ENCODE peak calls at places on chromosomes 7 and 10, in four cellular contexts. L is cardiac muscle cell, X is epithelial cell of esophagus, V is GM12865. B is an unnamed sample.

GRCh38 chr10:86294346-86295265 is 72.0 kb downstream of the GRID1 start:
- DNase-seq in L (no peak), X (no peak), V (no peak), B (no peak)

GRCh38 chr7:159030490-159031134 is 114.1 kb downstream of the VIPR2 start:
- DNase-seq in L (peak), X (no peak), V (no peak), B (no peak)

GRCh38 chr7:40099837-40100236 is 34.6 kb downstream of the MPLKIP start:
- DNase-seq in L (no peak), X (no peak), V (no peak), B (no peak)

GRCh38 chr10:131654471-131655087 is 246.2 kb upstream of the PPP2R2D start:
- DNase-seq in L (no peak), X (no peak), V (no peak), B (no peak)

GRCh38 chr10:31186225-31187010 is 132.6 kb upstream of the ZEB1 start:
- DNase-seq in L (no peak), X (no peak), V (no peak), B (peak)

GRCh38 chr7:113087278-113087998 is 811 bp upstream of the GPR85 start:
- DNase-seq in L (peak), X (peak), V (no peak), B (peak)

GRCh38 chr10:123988694-123989093 is 97.1 kb upstream of the CPXM2 start:
- DNase-seq in L (no peak), X (peak), V (no peak), B (no peak)

GRCh38 chr7:1979591-1980560 is 252.9 kb downstream of the MAD1L1 start:
- DNase-seq in L (no peak), X (peak), V (peak), B (no peak)

GRCh38 chr7:29806793-29807178 is 478 bp downstream of the WIPF3 start:
- DNase-seq in L (no peak), X (no peak), V (no peak), B (no peak)

GRCh38 chr10:98404571-98405396 is 10.2 kb downstream of the PYROXD2 start:
- DNase-seq in L (no peak), X (peak), V (peak), B (no peak)

GRCh38 chr7:115748123-115748738 is 282.3 kb downstream of the TFEC start:
- DNase-seq in L (no peak), X (peak), V (peak), B (no peak)

GRCh38 chr7:50553973-50554372 is 11.2 kb downstream of the DDC start:
- DNase-seq in L (no peak), X (no peak), V (no peak), B (no peak)

DNA sequence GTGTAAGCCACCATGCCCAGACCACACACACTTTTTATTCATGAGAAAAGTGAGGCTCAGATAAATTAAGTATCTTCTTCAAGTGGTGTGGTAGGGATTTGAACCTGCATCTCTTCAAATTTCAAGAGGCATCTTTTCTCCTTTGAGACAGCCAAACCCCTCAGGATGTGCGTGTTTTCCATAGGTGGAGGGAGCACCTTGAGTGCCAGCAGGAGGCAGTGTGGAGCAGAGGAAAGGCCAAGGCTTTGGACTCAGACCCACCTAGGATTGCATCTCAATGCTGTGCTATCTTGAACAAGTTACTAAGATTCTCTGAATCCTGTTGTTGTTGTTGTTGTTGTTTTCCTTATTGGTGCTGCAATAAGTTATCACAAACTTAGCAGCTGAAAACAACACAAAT is 40.2 kb upstream of the MYL10 start:
- DNase-seq in L (no peak), X (no peak), V (peak), B (no peak)
- TF ChIP-seq CTCF in L (peak), X (peak), V (no peak), B (peak)

GRCh38 chr10:68086011-68086410 is 10.9 kb upstream of the HERC4 start:
- DNase-seq in L (no peak), X (no peak), V (no peak), B (no peak)

GRCh38 chr10:68088744-68089143 is 13.7 kb upstream of the HERC4 start:
- DNase-seq in L (no peak), X (no peak), V (peak), B (no peak)

GRCh38 chr10:68086910-68087309 is 11.8 kb upstream of the HERC4 start:
- DNase-seq in L (no peak), X (no peak), V (no peak), B (no peak)

GRCh38 chr10:68088030-68088396 is 12.9 kb upstream of the HERC4 start:
- DNase-seq in L (no peak), X (no peak), V (no peak), B (no peak)

DNA sequence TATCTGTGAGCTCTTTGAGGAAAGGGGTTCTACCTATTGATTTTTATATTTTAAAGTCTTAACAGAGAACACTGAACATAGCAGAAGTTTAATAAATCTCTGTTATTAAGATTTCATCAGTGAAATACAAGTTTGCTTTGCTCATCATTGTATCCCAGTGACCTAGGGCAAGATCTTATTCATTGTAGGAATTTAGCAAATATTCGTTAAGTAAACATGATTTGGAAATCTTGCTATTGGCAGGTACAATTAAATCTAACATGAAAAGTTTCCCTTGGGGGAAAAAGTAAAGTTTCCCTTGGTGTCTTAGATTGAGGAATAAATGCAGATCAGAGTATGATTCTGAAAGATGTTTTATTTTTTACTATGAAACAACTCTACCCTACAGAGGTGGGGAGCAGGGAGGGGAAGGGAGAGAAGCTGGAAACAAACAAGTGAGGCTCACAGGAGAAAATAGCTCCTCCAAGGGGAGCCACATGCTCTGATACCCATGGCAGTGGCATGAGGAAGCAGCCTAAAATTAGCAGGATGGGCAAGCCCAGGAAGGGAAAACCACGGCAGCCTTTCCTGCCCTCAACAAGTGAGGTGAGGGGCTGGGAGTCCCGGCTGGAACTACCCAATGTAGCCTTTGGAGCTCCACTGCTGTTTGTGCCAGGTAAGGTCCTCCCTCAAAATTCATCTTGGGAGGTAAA is 12.4 kb upstream of the HERC4 start:
- DNase-seq in L (no peak), X (peak), V (no peak), B (no peak)
- H3K4me3 ChIP-seq in L (no peak), X (no peak), V (no peak), B (no peak)

GRCh38 chr10:47443145-47443544 is 40.8 kb downstream of the ANXA8 start:
- DNase-seq in L (no peak), X (peak), V (no peak), B (no peak)

GRCh38 chr10:47440207-47440606 is 43.7 kb downstream of the ANXA8 start:
- DNase-seq in L (no peak), X (no peak), V (no peak), B (no peak)

GRCh38 chr10:47435081-47435480 is 48.8 kb downstream of the ANXA8 start:
- DNase-seq in L (no peak), X (no peak), V (no peak), B (no peak)

GRCh38 chr10:47441973-47442750 is 41.8 kb downstream of the ANXA8 start:
- DNase-seq in L (no peak), X (no peak), V (no peak), B (no peak)

DNA sequence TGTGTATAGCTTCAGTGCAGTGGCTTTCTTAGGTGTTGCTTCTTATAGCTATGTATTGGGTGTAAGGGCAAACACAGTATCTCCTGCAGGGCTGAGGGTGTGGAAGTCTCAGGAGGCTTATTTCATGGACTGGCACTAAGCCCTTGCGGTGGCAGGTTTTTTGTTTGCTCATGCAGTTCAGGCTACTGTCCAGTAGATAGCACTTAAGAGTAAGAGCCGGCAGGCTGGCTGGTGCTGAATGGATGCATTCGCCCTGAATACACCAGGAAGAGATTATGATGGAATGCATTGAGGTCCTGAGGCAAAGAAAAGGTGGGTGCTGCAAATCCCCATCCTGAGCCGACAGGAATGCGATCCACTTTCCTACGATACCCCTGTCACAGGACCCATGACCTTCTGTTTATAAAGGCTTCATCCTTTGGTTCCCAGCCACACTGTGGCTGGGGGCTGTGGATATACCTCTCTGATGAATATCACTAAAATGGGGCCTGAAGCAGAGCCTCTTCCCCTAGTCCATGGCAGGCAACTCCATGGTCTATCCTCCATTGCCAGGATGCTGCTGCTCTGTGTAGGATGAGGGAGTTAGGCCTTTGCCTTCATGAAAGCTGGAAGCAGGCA is 44.9 kb downstream of the ANXA8 start:
- DNase-seq in L (peak), X (peak), V (peak), B (peak)
- TF ChIP-seq CTCF in L (peak), X (peak), V (peak), B (peak)

GRCh38 chr7:103609778-103610177 is 163.8 kb upstream of the SLC26A5 start:
- DNase-seq in L (no peak), X (no peak), V (no peak), B (no peak)
- H3K4me3 ChIP-seq in L (no peak), X (no peak), V (no peak), B (no peak)

GRCh38 chr10:48614481-48615383 is 9.9 kb upstream of the ARHGAP22 start:
- DNase-seq in L (no peak), X (no peak), V (peak), B (no peak)
- TF ChIP-seq CTCF in L (peak), X (peak), V (peak), B (peak)

GRCh38 chr7:27160546-27161213 is 4.2 kb upstream of the HOXA7 start:
- DNase-seq in L (peak), X (peak), V (peak), B (peak)

GRCh38 chr7:27160147-27160545 is 3.7 kb upstream of the HOXA7 start:
- DNase-seq in L (no peak), X (no peak), V (no peak), B (no peak)

GRCh38 chr7:27157717-27158431 is 1.4 kb upstream of the HOXA7 start:
- DNase-seq in L (no peak), X (no peak), V (no peak), B (no peak)

GRCh38 chr7:27158436-27159277 is 2.2 kb upstream of the HOXA7 start:
- DNase-seq in L (no peak), X (no peak), V (no peak), B (no peak)

DNA sequence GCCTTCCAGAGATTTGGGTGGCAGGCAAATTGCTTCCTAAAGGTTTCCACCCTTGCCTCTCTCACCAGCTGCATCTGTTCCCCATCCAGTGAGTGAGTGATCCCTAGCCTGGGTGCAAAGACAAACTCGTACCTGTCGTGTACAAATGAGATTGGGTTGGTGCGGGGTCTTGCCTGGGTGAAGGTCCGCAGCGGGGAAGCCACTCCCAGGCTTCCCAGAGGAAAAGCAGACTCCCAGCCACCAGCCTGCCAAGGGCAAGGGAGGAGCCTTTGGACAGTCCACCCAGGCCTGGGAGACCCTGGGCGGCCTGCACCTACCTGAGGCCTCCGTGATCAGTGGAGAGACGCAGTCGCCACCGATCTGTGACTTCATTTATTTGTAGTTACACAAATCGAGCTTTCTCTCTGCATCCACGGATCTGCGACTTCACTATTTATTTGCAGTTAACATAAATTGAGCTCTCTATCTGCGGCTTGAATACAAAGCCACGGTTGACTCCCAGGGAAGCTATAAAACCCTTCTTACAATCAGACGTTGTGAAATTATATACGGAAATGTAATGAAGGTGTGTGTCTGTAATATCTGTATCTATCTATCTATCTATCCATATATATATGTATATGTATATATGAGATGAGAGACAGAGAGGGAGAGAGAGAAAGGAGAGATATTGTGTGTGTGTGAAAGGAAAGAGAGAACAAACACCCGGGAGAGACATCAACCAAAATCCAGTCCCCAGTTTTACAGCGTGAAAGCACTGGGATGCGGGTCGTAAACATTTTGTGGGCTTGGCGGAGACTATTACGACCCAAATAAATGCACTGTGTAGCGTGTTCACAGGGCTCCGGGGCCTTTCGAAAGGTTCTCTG is 3.0 kb upstream of the HOXA7 start:
- DNase-seq in L (no peak), X (no peak), V (no peak), B (no peak)
- H3K4me3 ChIP-seq in L (no peak), X (no peak), V (no peak), B (no peak)

GRCh38 chr7:66013938-66014337 is 31.9 kb upstream of the GUSB start:
- DNase-seq in L (peak), X (peak), V (peak), B (peak)
- TF ChIP-seq CTCF in L (peak), X (peak), V (peak), B (peak)

DNA sequence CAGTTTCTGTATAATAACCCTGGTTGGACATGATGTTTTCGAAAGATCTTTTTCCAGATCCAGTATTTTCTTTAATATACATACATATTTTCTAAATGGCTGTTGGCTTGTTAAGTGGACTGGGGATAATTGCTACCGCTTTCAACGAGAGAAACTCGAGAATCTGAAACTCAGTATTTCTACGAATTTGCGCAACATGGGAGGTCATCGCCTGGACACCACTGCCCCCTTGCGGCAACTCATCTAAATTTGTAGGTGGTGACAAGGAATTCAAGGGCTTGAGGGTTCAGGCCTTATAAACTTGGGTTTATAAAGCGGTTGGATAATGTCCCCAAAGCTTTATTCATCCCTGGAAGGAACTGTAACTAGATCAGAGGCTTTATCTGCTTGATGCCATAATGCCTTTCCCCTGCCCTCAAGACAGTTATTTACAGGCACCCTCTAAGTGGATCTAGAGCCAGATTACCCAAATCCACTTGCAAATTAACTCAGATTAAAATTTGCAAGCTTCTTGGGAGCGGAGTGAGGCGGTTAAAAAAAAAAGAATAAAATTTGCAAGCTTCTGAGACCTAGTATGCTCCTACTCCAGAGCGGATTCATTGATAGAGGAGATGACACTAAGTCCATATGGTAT is 21.3 kb upstream of the KCNK18 start:
- DNase-seq in L (peak), X (peak), V (peak), B (peak)
- H3K4me3 ChIP-seq in L (peak), X (peak), V (peak), B (no peak)

GRCh38 chr7:78359836-78360235 is 561.3 kb downstream of the PHTF2 start:
- DNase-seq in L (no peak), X (no peak), V (no peak), B (no peak)

GRCh38 chr7:78368781-78369180 is 570.2 kb downstream of the PHTF2 start:
- DNase-seq in L (no peak), X (no peak), V (no peak), B (no peak)

GRCh38 chr7:78367280-78367773 is 568.8 kb downstream of the PHTF2 start:
- DNase-seq in L (no peak), X (no peak), V (no peak), B (no peak)

GRCh38 chr7:78363866-78364265 is 565.3 kb downstream of the PHTF2 start:
- DNase-seq in L (no peak), X (no peak), V (no peak), B (no peak)
- TF ChIP-seq CTCF in L (no peak), X (no peak), V (no peak), B (no peak)

B was measured in astrocyte of the cerebellum.